ENCODE peak calls at places on chromosomes 4 and X, in six cellular contexts. X is pancreas, S is mammary epithelial cell, V is WERI-Rb-1, O is neuronal stem cell, J is tibial artery. R is an unnamed sample. For H3K27me3, the result is how much of the 10 kb centered on the place peaks cover.

GRCh38 chr4:38145741-38146140 is 185.5 kb downstream of the PTTG2 start:
- DNase-seq in S (no peak), O (no peak), J (no peak), V (no peak), X (no peak), R (no peak)

GRCh38 chrX:47992093-47992375 is 11.8 kb downstream of the ZNF182 start:
- DNase-seq in J (no peak), V (no peak), X (no peak), S (no peak), O (no peak), R (no peak)

GRCh38 chr4:54498661-54499111 is 159.1 kb upstream of the KIT start:
- DNase-seq in S (peak), J (no peak), X (no peak), V (no peak), O (no peak), R (no peak)

GRCh38 chr4:17577660-17578481 is 873 bp downstream of the LAP3 start:
- DNase-seq in O (no peak), S (peak), J (peak), X (peak), V (peak), R (peak)

GRCh38 chrX:97494756-97495372 is 611.2 kb downstream of the RPA4 start:
- DNase-seq in V (no peak), S (no peak), O (no peak), J (no peak), X (no peak), R (no peak)

GRCh38 chrX:30141966-30142365 is 73.4 kb upstream of the MAGEB2 start:
- DNase-seq in O (peak), S (peak), X (no peak), J (no peak), V (peak), R (peak)

GRCh38 chr4:161393614-161394013 is 770.2 kb downstream of the FSTL5 start:
- DNase-seq in S (no peak), V (no peak), J (no peak), X (no peak), O (no peak), R (no peak)

GRCh38 chrX:40260123-40260751 is 162.5 kb upstream of the BCOR start:
- DNase-seq in X (no peak), S (no peak), O (no peak), J (no peak), V (no peak), R (no peak)

GRCh38 chr4:55675196-55675793 is 39.2 kb upstream of the NMU start:
- DNase-seq in S (no peak), O (no peak), J (no peak), V (peak), X (no peak), R (no peak)

GRCh38 chrX:48592971-48593370 is 4.3 kb upstream of the WDR13 start:
- DNase-seq in J (no peak), O (no peak), X (no peak), S (no peak), V (no peak), R (no peak)

GRCh38 chr4:165879581-165879980 is 6.5 kb downstream of the TLL1 start:
- DNase-seq in S (no peak), J (no peak), X (no peak), O (no peak), V (peak), R (no peak)

GRCh38 chr4:165874072-165874798 is 1.2 kb downstream of the TLL1 start:
- DNase-seq in J (no peak), V (peak), S (peak), X (peak), O (peak), R (no peak)

GRCh38 chr4:165875446-165875845 is 2.4 kb downstream of the TLL1 start:
- DNase-seq in V (no peak), X (no peak), J (no peak), O (no peak), S (no peak), R (no peak)

GRCh38 chr4:165874799-165875371 is 1.8 kb downstream of the TLL1 start:
- DNase-seq in J (no peak), O (peak), S (peak), X (peak), V (peak), R (no peak)

DNA sequence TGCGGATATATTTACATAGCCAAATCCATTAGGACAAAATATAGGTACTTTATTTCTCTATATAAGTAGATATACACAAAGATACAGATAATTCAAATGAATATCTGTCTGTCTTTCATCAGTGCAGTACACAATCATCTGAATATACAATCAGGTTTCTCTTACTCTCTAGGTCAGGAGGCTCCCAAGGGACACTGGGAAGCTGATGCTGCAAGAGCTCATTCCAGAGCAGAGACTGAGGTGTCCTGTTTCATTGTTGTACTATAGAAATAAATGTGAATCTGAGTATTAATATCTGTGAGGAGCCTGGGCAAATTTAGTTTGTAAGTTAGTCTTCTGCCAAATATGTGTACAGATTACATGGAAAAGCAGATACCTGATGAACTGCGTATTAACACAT is 4.3 kb downstream of the TLL1 start:
- DNase-seq in X (no peak), V (no peak), O (no peak), S (no peak), J (no peak), R (no peak)
- H3K27me3 ChIP-seq in X (under half), V (under half), O (under half), S (under half), J (under half), R (under half)

GRCh38 chrX:134632386-134632785 is 25.9 kb downstream of the PLAC1 start:
- DNase-seq in J (no peak), S (no peak), X (no peak), V (no peak), O (no peak), R (no peak)

GRCh38 chrX:134636859-134637258 is 21.4 kb downstream of the PLAC1 start:
- DNase-seq in J (no peak), S (no peak), X (no peak), V (peak), O (no peak), R (no peak)

GRCh38 chrX:134633832-134634231 is 24.4 kb downstream of the PLAC1 start:
- DNase-seq in S (no peak), O (no peak), J (no peak), V (no peak), X (no peak), R (no peak)

GRCh38 chrX:134631404-134632346 is 26.6 kb downstream of the PLAC1 start:
- DNase-seq in J (peak), V (peak), S (no peak), X (no peak), O (no peak), R (no peak)

GRCh38 chrX:134634691-134635090 is 23.6 kb downstream of the PLAC1 start:
- DNase-seq in J (no peak), O (no peak), V (no peak), S (no peak), X (no peak), R (no peak)
- H3K27me3 ChIP-seq in J (under half), O (under half), V (under half), S (under half), X (under half), R (under half)

DNA sequence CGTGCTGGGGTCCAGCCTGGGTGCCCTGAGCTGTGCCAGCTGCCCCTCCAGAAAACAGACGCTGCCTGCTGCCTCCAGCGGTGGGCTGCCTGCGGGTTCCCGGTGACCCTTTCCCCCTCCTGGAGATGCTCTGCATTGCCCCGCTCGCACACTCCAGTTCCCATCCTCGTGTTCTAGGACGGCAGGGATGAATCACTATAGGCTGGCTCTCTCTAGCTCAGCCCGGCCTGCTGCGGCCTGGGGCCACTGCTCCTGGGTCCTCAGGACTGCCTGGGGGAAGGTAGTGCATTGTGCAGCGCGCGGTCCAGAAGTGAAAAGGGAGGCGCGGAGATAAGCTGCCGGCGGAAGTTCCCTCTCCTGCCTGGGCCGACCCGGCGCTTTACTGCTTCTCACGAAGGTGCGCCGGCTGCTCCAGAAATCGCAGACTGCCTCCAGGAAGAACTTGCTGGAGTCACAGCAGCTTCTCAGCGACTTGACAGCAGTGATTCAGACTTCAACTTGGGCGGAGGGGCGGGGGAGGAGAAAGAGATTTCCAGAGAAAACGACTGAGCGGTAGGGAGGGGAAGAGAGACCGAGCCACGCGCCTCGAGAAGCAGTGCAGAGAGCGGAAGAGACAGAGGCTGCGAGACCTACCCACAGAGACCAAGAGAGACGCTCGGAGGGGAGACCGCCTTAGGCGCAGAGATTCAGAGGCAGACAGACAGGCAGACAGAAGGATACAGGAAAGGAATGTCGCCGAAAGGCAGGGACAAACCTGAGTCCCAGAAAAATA is 6.7 kb upstream of the MSX1 start:
- DNase-seq in S (peak), X (no peak), J (peak), O (no peak), V (no peak), R (no peak)
- H3K27me3 ChIP-seq in S (under half), X (under half), J (under half), O (under half), V (under half), R (under half)

DNA sequence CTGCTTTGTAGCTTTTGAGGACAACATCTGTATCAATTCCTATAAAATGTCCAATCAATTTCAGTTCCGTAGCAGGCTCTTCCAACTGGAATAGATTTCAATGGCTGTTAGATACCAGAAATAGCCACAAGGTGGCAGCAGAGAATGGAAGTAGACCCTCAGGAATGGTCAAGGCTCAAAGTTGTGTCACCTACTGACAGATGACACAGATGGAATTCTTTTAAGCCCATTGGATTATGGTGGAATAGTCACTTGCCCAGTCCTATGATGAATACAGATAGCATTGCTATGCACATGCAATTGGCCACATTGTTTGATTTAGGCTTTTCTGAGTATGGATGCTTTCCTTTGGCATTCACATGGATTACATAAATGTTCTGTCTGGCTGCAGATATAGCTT is 130.4 kb upstream of the RADX start:
- DNase-seq in O (peak), X (peak), S (peak), J (peak), V (peak), R (peak)
- H3K27me3 ChIP-seq in O (under half), X (under half), S (under half), J (under half), V (under half), R (under half)

GRCh38 chrX:155071694-155072215 is 447 bp downstream of the BRCC3 start:
- DNase-seq in X (no peak), S (no peak), V (no peak), O (no peak), J (no peak), R (peak)
- H3K27me3 ChIP-seq in X (under half), S (under half), V (under half), O (under half), J (under half), R (under half)

DNA sequence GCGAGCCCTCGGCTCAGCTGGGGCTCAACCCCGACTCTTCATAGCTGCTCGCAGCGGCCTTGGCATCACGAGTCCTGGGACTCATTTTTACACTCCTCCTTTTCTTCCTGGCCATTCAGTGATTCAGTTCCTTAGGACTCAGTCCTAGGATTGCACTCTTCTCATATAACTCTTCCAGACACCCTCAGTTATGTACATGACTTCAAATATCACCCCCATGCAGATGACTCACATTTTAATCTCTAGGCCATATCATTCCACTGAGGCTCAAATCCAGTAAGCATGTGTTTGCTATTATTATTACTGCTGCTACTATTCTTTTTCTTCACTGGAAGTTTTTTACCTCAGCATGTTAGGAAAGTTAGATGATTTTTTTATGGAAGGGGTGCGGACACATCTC is 14.4 kb downstream of the ITGB1BP2 start:
- DNase-seq in J (no peak), O (no peak), S (no peak), X (no peak), V (no peak), R (no peak)
- H3K27me3 ChIP-seq in J (under half), O (under half), S (under half), X (under half), V (under half), R (under half)

DNA sequence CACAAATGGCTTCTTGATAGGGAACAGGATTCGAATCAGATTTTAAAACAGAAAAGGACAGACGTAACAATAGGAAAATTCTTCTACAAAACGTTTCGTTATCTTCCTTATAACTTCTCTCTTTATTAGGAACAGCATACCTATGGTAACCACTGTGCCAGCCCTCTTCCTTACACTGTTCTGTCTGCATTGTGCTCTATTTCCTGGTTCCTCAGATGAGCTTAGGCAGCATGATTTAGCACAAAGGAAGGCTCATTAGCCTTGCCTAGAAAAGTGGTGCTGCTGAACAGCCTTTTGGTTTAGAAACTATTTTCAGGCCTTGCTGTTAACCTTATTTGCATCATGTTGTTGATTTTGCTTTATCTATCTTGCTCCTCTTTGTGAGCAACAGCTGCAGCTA is 70.0 kb upstream of the NRK start:
- DNase-seq in O (peak), V (no peak), S (no peak), X (no peak), J (no peak), R (no peak)
- H3K27me3 ChIP-seq in O (under half), V (under half), S (under half), X (under half), J (under half), R (under half)

GRCh38 chr4:79906996-79907395 is 166.0 kb downstream of the ANTXR2 start:
- DNase-seq in S (no peak), X (no peak), V (no peak), O (no peak), J (no peak), R (no peak)
- H3K27me3 ChIP-seq in S (under half), X (under half), V (under half), O (under half), J (under half), R (under half)

R was measured in Karpas-422.